ENCODE peak calls at places on chromosome 15, in six cellular contexts. I is LoVo; F is amygdala; R is stimulated activated CD8-positive, alpha-beta memory T cell treated with anti-CD3 and anti-CD28 coated beads, Interleukin-2, amount 100 ng/mL, for 48 hours; N is stimulated activated CD4-positive, alpha-beta T cell treated with anti-CD3 and anti-CD28 coated beads, Interleukin-4, amount 100 ng/mL, for 48 hours; G is activated CD4-positive, alpha-beta T cell treated with anti-CD3 and anti-CD28 coated beads for 36 hours. H is an unnamed sample.

GRCh38 chr15:65377976-65378366 is at the start of gene IGDCC3:
- DNase-seq in I (no peak), F (peak; percentile 29), R (no peak), N (no peak), G (no peak), H (no peak)

GRCh38 chr15:68382286-68383007 is 49.5 kb downstream of the ITGA11 start:
- DNase-seq in I (no peak), F (no peak), R (no peak), N (no peak), G (no peak), H (no peak)

GRCh38 chr15:70463453-70463834 is 299.9 kb downstream of the UACA start:
- DNase-seq in I (no peak), F (no peak), R (no peak), N (no peak), G (no peak), H (no peak)

GRCh38 chr15:90594297-90594696 is 64.6 kb downstream of the CRTC3 start:
- DNase-seq in I (no peak), F (no peak), R (peak; percentile 40), N (peak; percentile 78), G (peak; percentile 94), H (peak; percentile 95)

GRCh38 chr15:98650871-98651481 is 2.6 kb downstream of the IGF1R start:
- DNase-seq in I (no peak), F (no peak), R (no peak), N (no peak), G (peak; percentile 57), H (no peak)

GRCh38 chr15:73906346-73907017 is 19.8 kb upstream of the LOXL1 start:
- DNase-seq in I (no peak), F (no peak), R (no peak), N (no peak), G (no peak), H (no peak)

GRCh38 chr15:45314960-45315359 is 62.9 kb downstream of the SLC28A2 start:
- DNase-seq in I (no peak), F (no peak), R (no peak), N (no peak), G (peak; percentile 6), H (no peak)

GRCh38 chr15:78216276-78217229 is 17.8 kb downstream of the ACSBG1 start:
- DNase-seq in I (peak; percentile 94), F (peak; percentile 34), R (no peak), N (no peak), G (no peak), H (no peak)

GRCh38 chr15:101568304-101568703 is 78.8 kb upstream of the PCSK6 start:
- DNase-seq in I (no peak), F (no peak), R (no peak), N (no peak), G (no peak), H (no peak)

H was measured in NCI-H460.